ENCODE peak calls at places on chromosome 15, in nine cellular contexts. S is osteoblast; W is thoracic aorta; R is tibial artery; F is NT2/D1; N is CD8-positive, alpha-beta memory T cell; L is spleen; Z is cardiac muscle cell; O is neural progenitor cell. T is an unnamed sample. For H3K4me1 and H3K36me3, the result is how much of the 10 kb centered on the place peaks cover.

GRCh38 chr15:98681061-98681460 is 32.7 kb downstream of the IGF1R start:
- DNase-seq in S (no peak), W (no peak), R (no peak), F (no peak), N (no peak), L (no peak), Z (no peak), O (no peak), T (no peak)

GRCh38 chr15:100229181-100230163 is 112.3 kb downstream of the ADAMTS17 start:
- DNase-seq in S (no peak), W (no peak), R (no peak), F (no peak), N (no peak), L (no peak), Z (peak), O (no peak), T (no peak)

GRCh38 chr15:34883042-34883441 is 86.5 kb downstream of the AQR start:
- DNase-seq in S (no peak), W (no peak), R (no peak), F (no peak), N (no peak), L (no peak), Z (peak), O (no peak), T (no peak)

GRCh38 chr15:62454567-62455172 is 289.6 kb upstream of the C2CD4B start:
- DNase-seq in S (peak), W (no peak), R (no peak), F (no peak), N (no peak), L (no peak), Z (no peak), O (no peak), T (no peak)

GRCh38 chr15:29682361-29682760 is 139.9 kb downstream of the TJP1 start:
- DNase-seq in S (no peak), W (no peak), R (no peak), F (no peak), N (no peak), L (no peak), Z (no peak), O (no peak), T (no peak)

GRCh38 chr15:74040115-74040850 is 42.1 kb downstream of the GOLGA6A start:
- DNase-seq in S (peak), W (no peak), R (peak), F (peak), N (no peak), L (no peak), Z (peak), O (peak), T (peak)

GRCh38 chr15:68843425-68844311 is 23.0 kb upstream of the ANP32A start:
- DNase-seq in S (no peak), W (no peak), R (no peak), F (peak), N (no peak), L (peak), Z (peak), O (peak), T (no peak)

GRCh38 chr15:92653836-92654524 is 1.6 kb downstream of the FAM174B start:
- DNase-seq in S (no peak), W (no peak), R (no peak), F (no peak), N (no peak), L (no peak), Z (no peak), O (peak), T (no peak)

GRCh38 chr15:93829115-93829849 is 402.1 kb upstream of the MCTP2 start:
- DNase-seq in S (no peak), W (no peak), R (peak), F (no peak), N (no peak), L (no peak), Z (peak), O (no peak), T (no peak)

GRCh38 chr15:29736745-29737023 is 85.6 kb downstream of the TJP1 start:
- DNase-seq in S (no peak), W (no peak), R (no peak), F (no peak), N (no peak), L (no peak), Z (no peak), O (no peak), T (no peak)

GRCh38 chr15:52730163-52730562 is 51.0 kb upstream of the ATOSA start:
- DNase-seq in S (no peak), W (no peak), R (peak), F (no peak), N (no peak), L (no peak), Z (peak), O (no peak), T (no peak)

GRCh38 chr15:98609144-98609852 is 39.0 kb upstream of the IGF1R start:
- DNase-seq in S (peak), W (no peak), R (no peak), F (peak), N (no peak), L (no peak), Z (peak), O (peak), T (no peak)

GRCh38 chr15:31484986-31485385 is 158.4 kb downstream of the KLF13 start:
- DNase-seq in S (no peak), W (no peak), R (no peak), F (no peak), N (no peak), L (no peak), Z (no peak), O (no peak), T (no peak)

GRCh38 chr15:68431792-68432401 is at the start of gene ITGA11:
- DNase-seq in S (peak), W (peak), R (peak), F (peak), N (no peak), L (no peak), Z (peak), O (peak), T (peak)

DNA sequence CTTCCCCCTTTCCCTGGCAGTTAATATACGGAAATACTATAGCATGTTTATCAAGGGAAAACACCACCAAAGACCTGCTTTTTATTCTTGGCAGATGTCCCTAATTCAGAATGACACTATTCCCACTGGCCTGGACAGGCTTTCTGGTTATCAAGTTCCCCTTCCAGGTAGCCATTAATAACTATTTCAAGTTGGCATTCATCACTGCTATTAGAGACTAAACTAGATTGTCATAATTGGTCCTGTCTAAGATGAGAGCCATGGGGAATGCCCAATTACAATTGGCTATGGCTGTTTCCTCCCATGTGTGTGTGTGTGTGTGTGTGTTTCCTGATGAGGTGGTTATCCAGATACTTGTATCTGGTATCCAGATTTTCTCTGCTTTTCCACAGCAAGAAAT is 608.1 kb downstream of the SQOR start:
- DNase-seq in S (no peak), W (no peak), R (no peak), F (no peak), N (no peak), L (no peak), Z (no peak), O (no peak), T (no peak)
- H3K4me1 ChIP-seq in S (under half), W (under half), R (under half), F (under half), N (under half), L (under half), Z (under half), O (under half), T (under half)

GRCh38 chr15:28167042-28167441 is 67.9 kb upstream of the OCA2 start:
- DNase-seq in S (no peak), W (no peak), R (no peak), F (no peak), N (no peak), L (no peak), Z (peak), O (no peak), T (no peak)
- H3K36me3 ChIP-seq in S (under half), W (under half), R (half or more), F (half or more), N (under half), L (half or more), Z (under half), O (under half), T (under half)

DNA sequence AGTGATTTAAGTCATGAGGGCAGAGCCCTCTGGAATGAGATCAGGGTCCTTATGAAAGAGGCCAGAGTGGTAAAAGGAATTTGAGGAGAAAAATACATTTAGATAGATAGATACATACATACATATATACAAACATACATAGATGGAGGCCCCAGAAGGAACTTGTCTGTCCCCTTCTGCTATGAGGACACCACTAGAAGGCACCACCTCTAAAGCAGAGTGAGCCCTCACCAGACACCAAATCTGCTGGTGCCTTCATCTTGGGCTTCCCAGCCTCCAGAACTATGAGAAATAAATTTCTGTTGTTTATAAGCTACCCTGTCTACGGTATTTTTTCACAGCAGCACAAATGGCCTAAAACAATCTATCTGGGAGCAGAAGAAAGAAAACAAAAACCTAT is 7.9 kb downstream of the TBC1D2B start:
- DNase-seq in S (no peak), W (no peak), R (no peak), F (no peak), N (no peak), L (no peak), Z (no peak), O (no peak), T (no peak)
- H3K4me1 ChIP-seq in S (half or more), W (half or more), R (half or more), F (under half), N (half or more), L (half or more), Z (under half), O (under half), T (half or more)

GRCh38 chr15:42172475-42172874 is 16.0 kb upstream of the PLA2G4F start:
- DNase-seq in S (no peak), W (no peak), R (no peak), F (no peak), N (no peak), L (no peak), Z (no peak), O (no peak), T (no peak)
- H3K36me3 ChIP-seq in S (half or more), W (half or more), R (half or more), F (under half), N (half or more), L (half or more), Z (half or more), O (under half), T (under half)

DNA sequence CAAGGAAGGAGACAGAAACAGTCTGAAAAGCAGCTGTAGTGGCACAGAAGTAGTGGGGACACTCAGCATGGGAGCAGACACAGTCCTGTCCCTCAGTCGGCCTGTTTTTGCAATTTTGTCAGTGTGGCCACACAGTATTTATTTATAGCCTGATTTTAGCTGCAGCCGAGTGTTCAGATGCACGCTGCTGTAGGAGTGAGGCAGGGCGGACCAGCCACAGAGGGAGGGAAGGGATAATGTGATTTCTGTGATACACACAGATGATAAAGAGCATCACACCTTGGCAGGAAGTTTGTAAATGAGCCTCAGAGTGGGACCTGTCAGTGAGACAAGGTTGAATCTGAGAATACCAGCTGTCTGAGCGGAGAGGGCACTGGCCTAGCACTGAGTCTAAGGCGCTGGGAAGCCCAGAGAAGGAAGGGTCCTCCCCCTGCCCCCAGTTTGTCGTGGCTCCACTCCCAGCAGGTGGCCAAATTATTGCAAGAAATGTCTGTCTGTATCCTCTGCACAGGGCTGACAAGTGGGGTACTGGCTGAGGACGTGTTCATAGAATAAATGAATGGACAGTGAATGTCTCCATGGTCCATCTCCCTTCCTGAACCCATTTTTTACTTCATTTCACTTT is 3.8 kb downstream of the PSTPIP1 start:
- DNase-seq in S (no peak), W (no peak), R (no peak), F (no peak), N (no peak), L (peak), Z (no peak), O (no peak), T (no peak)
- H3K4me1 ChIP-seq in S (under half), W (half or more), R (under half), F (under half), N (half or more), L (half or more), Z (under half), O (under half), T (under half)

DNA sequence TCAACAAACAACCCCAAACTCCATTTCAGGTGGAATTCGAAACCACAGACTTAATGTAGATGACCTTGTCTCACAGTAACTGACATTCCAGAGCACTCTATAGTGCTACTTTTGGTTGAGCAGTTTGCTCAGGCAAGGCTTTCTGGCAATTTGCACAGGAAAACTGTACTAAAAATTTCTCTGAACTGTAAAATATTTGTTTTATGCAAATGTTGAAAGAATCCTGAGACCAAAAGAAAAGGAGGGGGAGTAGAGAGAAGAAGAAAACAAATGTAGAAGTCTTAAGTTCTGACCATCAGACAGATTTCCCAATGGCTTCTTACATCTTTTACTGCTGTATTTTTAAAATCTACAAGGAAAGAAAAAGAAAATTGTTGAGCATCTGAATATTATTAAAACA is 53.5 kb downstream of the DTWD1 start:
- DNase-seq in S (no peak), W (no peak), R (no peak), F (no peak), N (no peak), L (no peak), Z (no peak), O (no peak), T (no peak)
- H3K36me3 ChIP-seq in S (under half), W (under half), R (under half), F (under half), N (under half), L (under half), Z (under half), O (under half), T (under half)

GRCh38 chr15:67127925-67128324 is 62.5 kb downstream of the SMAD3 start:
- DNase-seq in S (peak), W (no peak), R (peak), F (no peak), N (no peak), L (no peak), Z (peak), O (no peak), T (no peak)
- H3K4me1 ChIP-seq in S (half or more), W (half or more), R (half or more), F (under half), N (half or more), L (half or more), Z (under half), O (under half), T (half or more)